ENCODE peak calls at places on chromosomes 3 and 15, in four cellular contexts. E is stomach, V is K562, L is upper lobe of left lung. Y is an unnamed sample.

GRCh38 chr15:77418341-77419049 is 1.4 kb downstream of the PEAK1 start:
- DNase-seq in E (no peak), V (no peak), L (no peak), Y (no peak)

GRCh38 chr3:4245671-4246070 is 57.5 kb upstream of the SETMAR start:
- DNase-seq in E (no peak), V (no peak), L (no peak), Y (no peak)

GRCh38 chr3:107208100-107208499 is 169.1 kb upstream of the CCDC54 start:
- DNase-seq in E (no peak), V (no peak), L (no peak), Y (no peak)

GRCh38 chr3:4507010-4507596 is 14.0 kb downstream of the ITPR1 start:
- DNase-seq in E (no peak), V (peak; percentile 32), L (no peak), Y (no peak)

GRCh38 chr3:124800076-124800475 is 69.8 kb downstream of the UMPS start:
- DNase-seq in E (no peak), V (no peak), L (no peak), Y (no peak)

GRCh38 chr3:23485922-23486321 is 282.8 kb downstream of the UBE2E2 start:
- DNase-seq in E (no peak), V (no peak), L (no peak), Y (peak; percentile 62)

GRCh38 chr3:125220183-125220582 is 7.6 kb upstream of the SLC12A8 start:
- DNase-seq in E (no peak), V (no peak), L (no peak), Y (no peak)

GRCh38 chr15:91678003-91678402 is 175.5 kb upstream of the SLCO3A1 start:
- DNase-seq in E (no peak), V (no peak), L (no peak), Y (no peak)

GRCh38 chr15:25737218-25737643 is 125.9 kb downstream of the ATP10A start:
- DNase-seq in E (no peak), V (no peak), L (no peak), Y (no peak)

GRCh38 chr3:184514151-184514490 is 47.5 kb upstream of the EPHB3 start:
- DNase-seq in E (no peak), V (no peak), L (no peak), Y (no peak)

GRCh38 chr3:120475722-120476385 is 25.1 kb upstream of the FSTL1 start:
- DNase-seq in E (no peak), V (no peak), L (no peak), Y (no peak)

GRCh38 chr15:95897651-95898050 is 432.8 kb upstream of the NR2F2 start:
- DNase-seq in E (no peak), V (no peak), L (no peak), Y (no peak)

GRCh38 chr15:67101981-67102929 is 36.9 kb downstream of the SMAD3 start:
- DNase-seq in E (no peak), V (no peak), L (no peak), Y (peak; percentile 34)

GRCh38 chr3:33664195-33664594 is 53.9 kb downstream of the CLASP2 start:
- DNase-seq in E (no peak), V (peak; percentile 14), L (no peak), Y (no peak)

GRCh38 chr15:31372635-31373091 is 46.0 kb downstream of the KLF13 start:
- DNase-seq in E (no peak), V (no peak), L (no peak), Y (peak; percentile 73)

GRCh38 chr15:85583404-85584390 is 203.3 kb downstream of the AKAP13 start:
- DNase-seq in E (peak; percentile 66), V (no peak), L (no peak), Y (no peak)

GRCh38 chr15:52241489-52241888 is 50.3 kb upstream of the GNB5 start:
- DNase-seq in E (no peak), V (no peak), L (no peak), Y (no peak)

GRCh38 chr3:39385456-39386098 is 2.4 kb downstream of the SLC25A38 start:
- DNase-seq in E (no peak), V (peak; percentile 73), L (no peak), Y (no peak)

GRCh38 chr15:89665449-89666146 is 10.3 kb upstream of the KIF7 start:
- DNase-seq in E (peak; percentile 57), V (no peak), L (peak; percentile 93), Y (peak; percentile 84)

GRCh38 chr15:61613729-61614128 is 384.6 kb upstream of the RORA start:
- DNase-seq in E (no peak), V (no peak), L (no peak), Y (no peak)

GRCh38 chr3:159322322-159322939 is 520.6 kb downstream of the MFSD1 start:
- DNase-seq in E (no peak), V (peak; percentile 24), L (peak; percentile 75), Y (peak; percentile 74)

GRCh38 chr15:31383150-31383549 is 56.5 kb downstream of the KLF13 start:
- DNase-seq in E (no peak), V (no peak), L (no peak), Y (no peak)

GRCh38 chr15:77607111-77607893 is 25.4 kb downstream of the LINGO1 start:
- DNase-seq in E (no peak), V (peak; percentile 54), L (no peak), Y (no peak)

GRCh38 chr3:41141431-41142164 is 57.7 kb upstream of the CTNNB1 start:
- DNase-seq in E (no peak), V (no peak), L (no peak), Y (no peak)

GRCh38 chr15:56915888-56916287 is 2.6 kb upstream of the TCF12 start:
- DNase-seq in E (no peak), V (no peak), L (no peak), Y (no peak)

GRCh38 chr3:174125267-174125844 is 727.8 kb downstream of the NLGN1 start:
- DNase-seq in E (no peak), V (no peak), L (no peak), Y (no peak)

GRCh38 chr3:27423463-27423862 is 54.3 kb upstream of the NEK10 start:
- DNase-seq in E (no peak), V (no peak), L (no peak), Y (no peak)

GRCh38 chr15:25170781-25171110 is 216.0 kb downstream of the SNRPN start:
- DNase-seq in E (peak; percentile 15), V (no peak), L (peak; percentile 24), Y (no peak)

GRCh38 chr15:83066034-83066760 is 855 bp downstream of the BTBD1 start:
- DNase-seq in E (no peak), V (no peak), L (no peak), Y (no peak)

GRCh38 chr3:126917232-126917804 is 65.6 kb upstream of the PLXNA1 start:
- DNase-seq in E (no peak), V (no peak), L (no peak), Y (no peak)

GRCh38 chr15:37789881-37790280 is 144.6 kb upstream of the TMCO5A start:
- DNase-seq in E (no peak), V (no peak), L (no peak), Y (no peak)

GRCh38 chr15:37791693-37792092 is 142.7 kb upstream of the TMCO5A start:
- DNase-seq in E (no peak), V (no peak), L (no peak), Y (no peak)

GRCh38 chr15:37792351-37792750 is 142.1 kb upstream of the TMCO5A start:
- DNase-seq in E (no peak), V (no peak), L (no peak), Y (no peak)

GRCh38 chr15:37794947-37795346 is 139.5 kb upstream of the TMCO5A start:
- DNase-seq in E (no peak), V (no peak), L (no peak), Y (no peak)

DNA sequence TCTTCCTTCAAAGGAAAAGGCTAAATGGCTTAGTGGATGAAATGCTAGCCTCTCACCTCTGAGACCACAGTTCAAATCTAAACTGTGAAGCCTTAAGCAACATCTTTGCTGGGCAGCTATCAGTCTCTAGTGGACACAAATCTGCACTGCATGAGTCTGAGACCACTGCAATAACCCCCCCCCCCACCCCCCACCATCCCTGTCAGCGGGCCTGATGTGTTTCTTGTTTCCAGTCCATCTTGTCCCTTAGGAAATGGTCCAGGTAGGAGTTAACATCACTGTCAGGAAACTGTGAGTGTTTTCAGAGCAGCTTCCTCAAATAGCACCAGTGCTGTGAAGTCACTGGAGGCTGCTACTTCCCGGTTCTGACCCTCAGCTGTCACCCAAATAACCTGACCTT is 140.6 kb upstream of the TMCO5A start:
- DNase-seq in E (no peak), V (no peak), L (no peak), Y (no peak)
- TF ChIP-seq POLR2AphosphoS5 in E (no peak), V (no peak), L (no peak), Y (no peak)

DNA sequence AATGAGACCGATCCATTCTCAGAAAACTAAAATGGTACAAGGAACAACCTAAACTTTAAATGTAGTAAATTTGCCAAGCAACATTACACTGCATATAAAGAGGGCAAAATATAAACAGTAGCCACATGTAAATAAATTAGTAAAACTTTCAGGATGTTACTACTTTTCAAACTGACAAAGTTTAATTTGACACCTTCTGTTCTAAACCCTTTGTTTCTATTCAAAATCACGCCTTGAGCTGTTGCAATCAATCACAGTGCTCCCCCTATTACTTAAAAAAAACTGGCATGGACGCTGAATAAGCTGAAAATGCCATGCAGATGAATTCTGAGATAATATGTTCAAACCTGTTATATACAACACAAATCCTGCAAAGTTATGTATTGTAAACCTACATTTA is 69.3 kb downstream of the SATB1 start:
- DNase-seq in E (no peak), V (no peak), L (no peak), Y (no peak)
- TF ChIP-seq POLR2AphosphoS5 in E (no peak), V (no peak), L (no peak), Y (no peak)

DNA sequence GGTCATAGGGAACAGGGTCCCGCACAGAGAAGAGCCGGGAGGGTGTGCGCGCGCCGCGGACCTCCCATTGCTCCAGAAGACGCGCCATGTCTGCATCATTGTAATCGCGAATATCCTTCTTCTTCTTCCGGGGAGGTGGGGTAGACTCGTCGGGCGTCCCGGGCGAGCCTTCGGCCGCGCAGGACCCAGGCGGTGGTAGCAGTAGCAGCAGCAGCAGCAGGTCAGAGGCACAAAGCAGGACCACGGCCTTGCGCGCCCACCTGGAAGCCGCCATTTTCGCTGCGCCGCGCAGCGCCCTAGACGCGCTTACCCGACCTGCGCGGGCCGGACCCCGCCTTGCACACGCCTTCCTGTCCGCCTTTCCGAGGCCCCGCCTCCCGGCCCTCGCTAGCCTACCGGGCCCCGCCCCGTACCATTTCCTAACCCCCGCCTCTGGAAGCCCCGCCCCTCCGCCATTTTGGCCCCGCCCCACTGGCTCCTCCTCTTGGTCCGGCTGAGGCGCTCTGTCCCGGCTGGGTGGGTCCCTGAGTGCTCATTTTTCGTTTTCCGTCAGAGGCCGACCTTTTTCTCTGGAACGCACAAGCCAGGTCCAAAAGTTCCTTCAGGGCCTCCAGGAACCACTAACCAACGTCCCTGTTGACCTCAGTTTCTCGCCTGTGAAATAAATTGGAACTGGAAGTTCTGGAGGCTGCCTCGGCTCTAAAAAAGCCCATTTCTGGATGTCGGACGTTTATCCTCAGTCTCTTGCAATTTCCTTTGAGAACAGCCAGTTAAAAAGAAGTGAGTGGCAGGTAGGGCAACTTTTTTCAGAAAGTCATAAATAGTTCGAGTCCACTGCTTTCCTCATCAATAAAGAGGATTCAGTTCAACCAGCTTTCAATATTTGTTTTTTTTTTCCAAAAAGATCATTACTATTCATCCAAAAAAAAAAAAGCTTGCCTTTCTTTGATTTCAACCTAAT is at the start of gene MESD:
- DNase-seq in E (peak; percentile 99), V (peak; percentile 97), L (peak; percentile 100), Y (peak; percentile 99)
- TF ChIP-seq POLR2AphosphoS5 in E (peak; percentile 77), V (peak; percentile 64), L (peak; percentile 94), Y (peak; percentile 97)

GRCh38 chr3:197460002-197460401 is 95.8 kb downstream of the BDH1 start:
- DNase-seq in E (no peak), V (no peak), L (no peak), Y (peak; percentile 43)

GRCh38 chr3:197454014-197454413 is 101.8 kb downstream of the BDH1 start:
- DNase-seq in E (no peak), V (no peak), L (no peak), Y (no peak)

GRCh38 chr3:197458906-197459470 is 96.8 kb downstream of the BDH1 start:
- DNase-seq in E (no peak), V (no peak), L (no peak), Y (peak; percentile 50)

GRCh38 chr3:197458179-197458707 is 97.5 kb downstream of the BDH1 start:
- DNase-seq in E (peak; percentile 45), V (no peak), L (peak; percentile 69), Y (peak; percentile 21)

GRCh38 chr3:197456271-197457091 is 99.3 kb downstream of the BDH1 start:
- DNase-seq in E (peak; percentile 86), V (peak; percentile 54), L (peak; percentile 94), Y (peak; percentile 88)
- TF ChIP-seq POLR2AphosphoS5 in E (peak; percentile 53), V (no peak), L (peak; percentile 60), Y (peak; percentile 77)

Y was measured in spleen.